ENCODE peak calls at places on chromosomes 13 and 19, in six cellular contexts. T, L, A, V, P and H are unnamed samples.

GRCh38 chr19:56838930-56839664 is 1.4 kb downstream of the PEG3 start:
- DNase-seq in P (peak; percentile 69), A (peak; percentile 69), V (no peak), T (peak; percentile 97), L (peak; percentile 100), H (no peak)

GRCh38 chr19:55962186-55962585 is 14.6 kb downstream of the NLRP8 start:
- DNase-seq in V (no peak), A (no peak), T (no peak), P (no peak), L (no peak), H (no peak)

GRCh38 chr19:14979136-14979497 is 547 bp downstream of the SLC1A6 start:
- DNase-seq in V (no peak), P (no peak), A (no peak), T (no peak), L (no peak), H (no peak)

GRCh38 chr19:12880551-12881171 is 588 bp downstream of the DNASE2 start:
- DNase-seq in A (no peak), P (peak; percentile 40), L (peak; percentile 77), V (no peak), T (no peak), H (no peak)

GRCh38 chr13:71577127-71577526 is 289.9 kb downstream of the DACH1 start:
- DNase-seq in L (no peak), P (no peak), A (no peak), T (no peak), V (no peak), H (no peak)

GRCh38 chr19:53818756-53819155 is 5.4 kb downstream of the NLRP12 start:
- DNase-seq in T (no peak), P (no peak), L (no peak), V (no peak), A (no peak), H (no peak)

GRCh38 chr19:6020972-6021805 is 43.2 kb upstream of the RANBP3 start:
- DNase-seq in T (no peak), P (peak; percentile 56), L (peak; percentile 50), V (no peak), A (no peak), H (no peak)

GRCh38 chr13:70703755-70704154 is 595.5 kb upstream of the KLHL1 start:
- DNase-seq in A (no peak), V (no peak), L (no peak), T (no peak), P (no peak), H (no peak)

GRCh38 chr19:56837492-56837891 is 3.0 kb downstream of the PEG3 start:
- DNase-seq in T (peak; percentile 85), P (peak; percentile 31), V (no peak), L (peak; percentile 89), A (peak; percentile 68), H (no peak)

GRCh38 chr13:25756916-25757315 is 294.9 kb downstream of the SHISA2 start:
- DNase-seq in T (no peak), L (no peak), P (no peak), V (no peak), A (no peak), H (no peak)

GRCh38 chr19:44824758-44825157 is 15.9 kb downstream of the BCAM start:
- DNase-seq in P (no peak), V (no peak), A (no peak), T (no peak), L (no peak), H (no peak)

GRCh38 chr19:8161135-8161646 is 11.8 kb upstream of the FBN3 start:
- DNase-seq in V (peak; percentile 68), L (no peak), A (peak; percentile 40), T (no peak), P (peak; percentile 30), H (no peak)

GRCh38 chr19:45446944-45447343 is 20.9 kb upstream of the FOSB start:
- DNase-seq in L (no peak), A (no peak), T (no peak), P (no peak), V (no peak), H (no peak)

GRCh38 chr13:44471686-44472085 is 98.1 kb downstream of the SERP2 start:
- DNase-seq in A (no peak), P (no peak), V (no peak), L (no peak), T (no peak), H (no peak)

GRCh38 chr13:30274083-30274482 is 33.3 kb downstream of the KATNAL1 start:
- DNase-seq in L (no peak), T (no peak), A (no peak), P (no peak), V (no peak), H (no peak)

GRCh38 chr19:28396259-28396940 is 816.6 kb downstream of the UQCRFS1 start:
- DNase-seq in T (no peak), A (no peak), V (peak; percentile 31), P (no peak), L (no peak), H (no peak)

GRCh38 chr19:51417107-51417806 is at the start of gene SIGLEC10:
- DNase-seq in L (no peak), V (peak; percentile 15), A (no peak), P (peak; percentile 37), T (peak; percentile 94), H (peak; percentile 69)

GRCh38 chr13:19910336-19911072 is 47.1 kb upstream of the ZMYM5 start:
- DNase-seq in A (no peak), V (no peak), P (peak; percentile 29), L (no peak), T (peak; percentile 10), H (no peak)

GRCh38 chr19:19628499-19629134 is 597 bp upstream of the LPAR2 start:
- DNase-seq in T (peak; percentile 83), L (no peak), P (peak; percentile 85), V (no peak), A (peak; percentile 95), H (no peak)

GRCh38 chr19:2040647-2041435 is 10.2 kb downstream of the MKNK2 start:
- DNase-seq in V (no peak), P (no peak), T (no peak), L (peak; percentile 69), A (no peak), H (no peak)
- TF ChIP-seq POLR2AphosphoS5 in V (no peak), P (no peak), T (no peak), L (no peak), A (no peak), H (peak; percentile 24)

GRCh38 chr13:42153371-42153770 is 104.9 kb downstream of the DGKH start:
- DNase-seq in P (no peak), T (no peak), L (no peak), V (no peak), A (no peak), H (no peak)
- TF ChIP-seq POLR2AphosphoS5 in P (no peak), T (no peak), L (no peak), V (no peak), A (no peak), H (no peak)

GRCh38 chr19:34984287-34984686 is 15.8 kb upstream of the GRAMD1A start:
- DNase-seq in A (no peak), L (no peak), P (no peak), T (no peak), V (no peak), H (no peak)
- TF ChIP-seq POLR2AphosphoS5 in A (no peak), L (no peak), P (no peak), T (no peak), V (no peak), H (no peak)

DNA sequence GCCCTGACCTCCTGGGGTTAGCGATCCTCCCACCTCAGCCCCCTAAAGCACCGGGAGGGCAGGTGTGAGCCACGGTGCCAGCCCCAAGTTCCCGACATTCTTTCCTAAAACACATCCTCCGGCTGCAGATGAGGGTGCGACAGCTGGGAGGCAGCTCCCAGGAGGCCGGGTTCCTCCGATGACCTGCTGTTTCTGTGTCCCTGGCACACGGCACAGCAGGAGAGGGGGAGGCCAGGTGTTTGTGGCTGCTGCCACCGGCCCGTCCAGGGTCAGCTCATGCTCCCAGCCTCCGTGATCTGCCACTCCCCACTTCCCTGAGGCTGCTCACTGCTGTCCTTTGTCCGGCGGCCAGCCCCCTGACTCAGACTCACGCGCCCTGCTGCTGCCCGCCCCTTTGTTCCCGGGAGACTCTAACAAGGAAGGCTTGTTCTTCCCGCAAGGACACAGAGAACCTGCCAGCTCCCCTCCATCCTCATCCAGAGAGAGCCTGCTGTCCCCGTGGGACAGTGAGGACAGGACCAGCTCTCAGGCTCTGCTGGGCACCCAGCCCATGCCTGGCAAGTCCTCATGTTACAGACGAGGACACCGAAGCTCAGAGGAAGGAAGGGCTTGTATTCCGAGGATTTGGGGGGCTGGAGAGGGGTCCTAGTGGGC is 10.6 kb upstream of the MADCAM1 start:
- DNase-seq in P (no peak), V (no peak), A (peak; percentile 12), T (no peak), L (peak; percentile 94), H (no peak)
- TF ChIP-seq POLR2AphosphoS5 in P (no peak), V (no peak), A (no peak), T (no peak), L (peak; percentile 51), H (no peak)

DNA sequence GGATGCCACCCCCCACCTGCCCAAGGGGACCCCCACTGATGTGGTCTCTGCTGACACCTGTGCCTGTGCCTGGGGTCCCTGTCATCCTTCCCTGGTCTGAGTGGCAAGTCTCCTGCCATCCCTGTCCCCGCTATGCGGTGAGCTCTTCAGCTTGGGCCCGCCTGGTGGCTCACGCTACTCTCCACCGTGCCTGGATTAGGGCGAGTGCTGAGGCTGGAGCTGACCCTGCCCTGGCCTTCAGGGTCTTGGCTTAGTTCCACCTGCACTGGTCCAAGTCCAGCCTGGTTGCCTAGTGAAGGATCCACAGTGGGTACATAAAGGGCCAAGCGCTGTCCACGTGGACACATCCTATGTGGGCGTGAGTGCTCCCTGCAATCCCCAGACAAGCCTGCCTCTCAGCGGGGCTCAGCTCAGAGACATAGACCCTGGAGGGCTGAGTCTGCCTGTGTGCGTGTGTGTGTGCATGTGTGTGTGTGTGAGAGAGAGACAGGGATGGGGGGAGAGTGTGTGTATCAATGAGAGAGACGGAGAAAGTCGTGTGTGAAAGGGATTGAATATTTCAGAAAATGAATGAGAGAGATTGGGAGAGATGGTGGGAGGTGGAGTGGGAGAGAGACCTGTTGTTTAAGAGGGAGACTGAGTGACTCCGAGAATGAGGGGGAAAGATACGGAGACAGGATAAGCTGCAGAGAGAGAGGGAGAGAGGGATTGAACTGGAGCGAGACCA is 22.2 kb downstream of the WTIP start:
- DNase-seq in P (peak; percentile 11), V (peak; percentile 6), L (no peak), T (no peak), A (peak; percentile 14), H (no peak)
- TF ChIP-seq POLR2AphosphoS5 in P (no peak), V (no peak), L (no peak), T (no peak), A (no peak), H (no peak)

DNA sequence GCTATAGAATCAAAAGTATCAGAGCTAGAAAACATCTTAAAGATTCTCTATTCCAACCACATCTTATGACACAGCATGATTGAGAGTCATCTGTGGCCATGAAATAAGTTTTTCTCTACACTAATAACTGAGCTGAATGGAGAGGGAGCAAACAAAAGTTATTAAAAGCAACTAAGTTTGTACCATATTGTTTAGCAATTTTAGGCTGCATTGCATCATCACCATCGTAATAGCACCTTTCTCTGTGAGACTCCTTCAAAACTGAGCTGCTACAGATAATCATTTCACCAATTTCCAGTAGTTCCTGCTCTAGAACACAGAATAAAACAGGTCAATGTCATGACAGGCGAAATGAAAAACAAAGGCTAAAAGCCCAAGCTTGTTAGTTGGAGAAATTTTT is 1183.9 kb downstream of the DIAPH3 start:
- DNase-seq in P (no peak), A (no peak), T (no peak), L (no peak), V (no peak), H (no peak)
- TF ChIP-seq POLR2AphosphoS5 in P (no peak), A (no peak), T (no peak), L (no peak), V (no peak), H (no peak)

GRCh38 chr19:37817180-37817911 is 38.0 kb upstream of the ZNF573 start:
- DNase-seq in T (peak; percentile 15), P (peak; percentile 33), A (peak; percentile 86), L (peak; percentile 90), V (peak; percentile 9), H (no peak)
- TF ChIP-seq POLR2AphosphoS5 in T (no peak), P (peak; percentile 0), A (no peak), L (no peak), V (no peak), H (no peak)